ENCODE peak calls at places on chromosome 20, in four cellular contexts. K is PC-9, B is AG04449, F is AG09309. O is an unnamed sample.

GRCh38 chr20:46122071-46122470 is 4.0 kb downstream of the CD40 start:
- DNase-seq in K (peak), B (no peak), F (no peak), O (peak)

GRCh38 chr20:38804243-38804642 is 1.3 kb upstream of the PPP1R16B start:
- DNase-seq in K (no peak), B (no peak), F (no peak), O (no peak)

GRCh38 chr20:58447733-58448391 is 58.8 kb downstream of the VAPB start:
- DNase-seq in K (peak), B (no peak), F (no peak), O (peak)

GRCh38 chr20:45611054-45611453 is 18.5 kb upstream of the WFDC10A start:
- DNase-seq in K (no peak), B (peak), F (peak), O (peak)

GRCh38 chr20:12575352-12576095 is 433.2 kb upstream of the SPTLC3 start:
- DNase-seq in K (no peak), B (no peak), F (no peak), O (peak)

GRCh38 chr20:37797669-37798175 is 103.9 kb downstream of the CTNNBL1 start:
- DNase-seq in K (no peak), B (no peak), F (no peak), O (no peak)

GRCh38 chr20:47572105-47572729 is 70.5 kb downstream of the NCOA3 start:
- DNase-seq in K (no peak), B (no peak), F (no peak), O (no peak)

GRCh38 chr20:57108218-57108617 is 158.2 kb downstream of the BMP7 start:
- DNase-seq in K (no peak), B (no peak), F (no peak), O (no peak)

GRCh38 chr20:17617212-17617867 is 47.5 kb downstream of the DSTN start:
- DNase-seq in K (peak), B (no peak), F (no peak), O (peak)

GRCh38 chr20:10707070-10707469 is 33.3 kb upstream of the JAG1 start:
- DNase-seq in K (no peak), B (no peak), F (no peak), O (no peak)

GRCh38 chr20:34704177-34705007 is at the start of gene TP53INP2:
- DNase-seq in K (peak), B (peak), F (peak), O (peak)

GRCh38 chr20:61120595-61121515 is 131.2 kb upstream of the CDH4 start:
- DNase-seq in K (peak), B (no peak), F (peak), O (peak)

GRCh38 chr20:46828471-46828870 is 66.2 kb upstream of the EYA2 start:
- DNase-seq in K (no peak), B (peak), F (peak), O (peak)

GRCh38 chr20:3749689-3750639 is 17.5 kb downstream of the HSPA12B start:
- DNase-seq in K (peak), B (no peak), F (no peak), O (peak)

GRCh38 chr20:41746635-41747034 is 128.5 kb upstream of the CHD6 start:
- DNase-seq in K (no peak), B (no peak), F (no peak), O (no peak)

GRCh38 chr20:50980071-50980681 is 21.6 kb downstream of the MOCS3 start:
- DNase-seq in K (peak), B (peak), F (peak), O (peak)

GRCh38 chr20:18628330-18628941 is 40.6 kb downstream of the DTD1 start:
- DNase-seq in K (peak), B (no peak), F (no peak), O (peak)

GRCh38 chr20:41268402-41268801 is 49.1 kb downstream of the ZHX3 start:
- DNase-seq in K (no peak), B (no peak), F (no peak), O (peak)

DNA sequence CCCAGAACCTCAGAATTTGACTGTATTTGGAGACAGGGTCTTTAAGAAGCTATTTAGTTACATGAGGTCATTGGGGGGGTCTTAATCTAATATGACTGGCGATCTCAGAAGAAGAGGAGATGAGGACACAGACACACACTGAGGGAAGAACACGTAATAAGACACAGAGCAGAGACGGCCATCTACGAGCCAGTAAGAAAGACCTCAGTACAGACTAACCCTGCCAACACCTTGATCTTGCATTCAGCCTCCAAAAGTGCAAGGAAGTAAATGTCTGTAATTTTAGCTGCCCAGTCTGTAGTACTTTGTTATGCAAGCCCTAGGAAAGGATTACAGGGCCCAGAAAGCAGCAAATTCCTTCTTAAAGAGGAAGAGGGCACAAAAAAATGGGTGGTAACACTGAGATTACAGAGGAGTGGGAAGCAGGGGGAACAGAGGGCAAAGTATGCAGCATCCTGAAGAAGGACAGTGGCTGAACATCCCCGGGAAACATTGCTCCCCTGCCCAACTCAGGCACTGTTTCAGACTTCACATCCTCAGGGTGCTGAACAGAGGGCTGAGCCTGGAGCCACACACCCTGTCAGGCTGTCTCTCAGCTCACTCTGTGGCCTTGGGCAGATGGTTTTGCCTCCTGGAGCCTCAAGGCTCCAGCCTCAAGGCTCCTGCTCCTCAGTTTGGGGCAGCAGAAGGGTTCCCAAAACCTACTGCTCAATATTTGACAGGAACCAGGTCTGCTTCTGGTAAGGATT is 27.9 kb upstream of the SIRPG start:
- DNase-seq in K (no peak), B (no peak), F (no peak), O (no peak)
- H3K4me3 ChIP-seq in K (no peak), B (no peak), F (no peak), O (no peak)

DNA sequence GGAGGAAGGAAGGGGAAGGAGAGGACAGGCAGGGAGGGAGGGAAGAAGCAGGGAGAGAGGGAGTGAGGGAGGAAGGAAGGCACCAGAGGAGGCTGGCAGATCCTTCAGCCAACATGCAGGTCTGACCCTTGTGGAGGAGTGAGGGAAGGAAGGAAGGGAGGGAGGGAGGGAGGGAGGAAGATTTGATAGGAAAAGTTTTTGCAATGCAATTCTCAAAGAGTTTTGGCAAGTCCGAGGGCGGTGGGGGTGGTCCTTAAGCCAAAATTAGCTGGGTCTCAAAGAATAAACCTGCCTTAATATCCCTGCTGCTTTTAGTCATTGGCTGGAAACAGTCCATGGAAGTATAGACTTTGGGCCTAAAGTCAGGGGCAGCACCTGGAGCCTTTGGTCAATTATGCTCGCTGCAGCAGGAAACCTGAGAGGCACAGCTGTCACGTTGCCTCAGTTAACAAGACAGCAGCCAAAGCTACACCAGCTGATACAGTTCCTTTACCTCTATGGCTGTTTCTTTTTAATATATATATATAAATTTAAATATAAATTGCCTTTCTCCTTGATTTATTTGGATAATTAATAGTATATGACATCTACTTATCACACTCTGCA is 115.7 kb upstream of the RALGAPA2 start:
- DNase-seq in K (no peak), B (no peak), F (no peak), O (no peak)
- TF ChIP-seq CTCF in K (no peak), B (no peak), F (no peak), O (no peak)

GRCh38 chr20:64049060-64049886 is at the start of gene SOX18:
- DNase-seq in K (peak), B (no peak), F (no peak), O (peak)

GRCh38 chr20:64050261-64051032 is 1.0 kb upstream of the SOX18 start:
- DNase-seq in K (no peak), B (no peak), F (no peak), O (no peak)

GRCh38 chr20:64051033-64051452 is 1.6 kb upstream of the SOX18 start:
- DNase-seq in K (no peak), B (no peak), F (no peak), O (no peak)

GRCh38 chr20:64048402-64049044 is 916 bp downstream of the SOX18 start:
- DNase-seq in K (no peak), B (no peak), F (no peak), O (no peak)

DNA sequence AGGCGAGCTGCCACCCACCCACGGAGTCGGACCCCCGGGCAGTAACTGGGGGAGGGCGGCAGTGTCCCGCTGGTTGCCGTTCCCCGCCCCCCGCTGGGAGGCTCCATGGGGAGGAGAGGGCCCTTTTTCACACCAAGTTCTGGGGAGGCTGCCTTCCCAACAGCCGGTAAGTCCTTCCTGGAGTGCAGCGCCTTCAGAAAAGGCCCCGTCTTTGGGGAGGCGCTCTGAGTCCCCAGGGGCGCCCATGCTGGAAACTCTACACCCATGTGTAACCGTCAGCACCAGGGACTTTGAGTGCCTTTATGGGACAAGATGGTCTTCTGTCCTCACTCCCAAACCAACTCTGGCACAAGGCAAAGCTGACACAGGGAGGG is 435 bp upstream of the SOX18 start:
- DNase-seq in K (no peak), B (no peak), F (no peak), O (no peak)
- H3K4me3 ChIP-seq in K (no peak), B (no peak), F (no peak), O (no peak)

GRCh38 chr20:33653900-33654596 is 8.1 kb upstream of the C20orf144 start:
- DNase-seq in K (peak), B (no peak), F (no peak), O (peak)
- TF ChIP-seq CTCF in K (no peak), B (no peak), F (no peak), O (no peak)